ENCODE peak calls at places on chromosomes 13 and 19, in eight cellular contexts. L, Q, J, S, V, E, R and I are unnamed samples.

GRCh38 chr19:634975-635652 is 1.8 kb upstream of the POLRMT start:
- DNase-seq in L (no peak), S (no peak), J (no peak), E (no peak), R (no peak), Q (no peak), V (no peak), I (no peak)

GRCh38 chr13:98422046-98422445 is 154.9 kb downstream of the STK24 start:
- DNase-seq in R (no peak), L (no peak), J (no peak), V (no peak), Q (no peak), E (no peak), S (no peak), I (no peak)

GRCh38 chr13:20295956-20296355 is 63.8 kb upstream of the GJB6 start:
- DNase-seq in V (no peak), J (no peak), Q (no peak), E (no peak), L (no peak), S (no peak), R (no peak), I (no peak)

GRCh38 chr19:2503521-2504109 is 27.7 kb downstream of the GADD45B start:
- DNase-seq in Q (no peak), R (peak; percentile 84), S (peak; percentile 61), J (no peak), E (no peak), V (no peak), L (no peak), I (peak; percentile 68)

GRCh38 chr13:32905864-32906180 is 110.4 kb upstream of the KL start:
- DNase-seq in V (peak; percentile 42), Q (no peak), E (no peak), S (peak; percentile 62), R (no peak), J (no peak), L (peak; percentile 56), I (no peak)

GRCh38 chr13:18948664-18949488 is 232.7 kb downstream of the TUBA3C start:
- DNase-seq in V (no peak), E (no peak), J (no peak), R (no peak), L (no peak), S (no peak), Q (no peak), I (no peak)

GRCh38 chr13:75226092-75226491 is 255.9 kb downstream of the TBC1D4 start:
- DNase-seq in E (no peak), V (no peak), Q (peak; percentile 77), J (no peak), L (no peak), S (no peak), R (no peak), I (no peak)

GRCh38 chr13:43269037-43269476 is 245.7 kb downstream of the DNAJC15 start:
- DNase-seq in Q (peak; percentile 57), L (peak; percentile 33), R (peak; percentile 89), V (no peak), J (no peak), S (peak; percentile 97), E (peak; percentile 98), I (peak; percentile 89)

GRCh38 chr13:98658131-98658530 is 81.2 kb upstream of the STK24 start:
- DNase-seq in E (no peak), V (no peak), S (peak; percentile 14), J (no peak), R (no peak), Q (no peak), L (no peak), I (peak; percentile 37)

GRCh38 chr13:43085545-43085944 is 62.2 kb downstream of the DNAJC15 start:
- DNase-seq in R (peak; percentile 20), Q (no peak), V (no peak), L (no peak), E (no peak), S (peak; percentile 62), J (no peak), I (peak; percentile 41)

GRCh38 chr19:47766359-47766620 is 12.2 kb upstream of the SELENOW start:
- DNase-seq in J (no peak), V (no peak), R (no peak), Q (no peak), L (no peak), S (no peak), E (no peak), I (no peak)

GRCh38 chr19:47769534-47769933 is 9.0 kb upstream of the SELENOW start:
- DNase-seq in S (no peak), L (no peak), E (no peak), V (no peak), R (no peak), Q (no peak), J (no peak), I (no peak)

GRCh38 chr19:47767349-47767748 is 11.2 kb upstream of the SELENOW start:
- DNase-seq in R (no peak), Q (no peak), J (no peak), S (no peak), V (no peak), L (no peak), E (no peak), I (no peak)

GRCh38 chr19:47766670-47767069 is 11.8 kb upstream of the SELENOW start:
- DNase-seq in L (no peak), J (no peak), Q (no peak), V (no peak), E (no peak), R (no peak), S (no peak), I (no peak)

DNA sequence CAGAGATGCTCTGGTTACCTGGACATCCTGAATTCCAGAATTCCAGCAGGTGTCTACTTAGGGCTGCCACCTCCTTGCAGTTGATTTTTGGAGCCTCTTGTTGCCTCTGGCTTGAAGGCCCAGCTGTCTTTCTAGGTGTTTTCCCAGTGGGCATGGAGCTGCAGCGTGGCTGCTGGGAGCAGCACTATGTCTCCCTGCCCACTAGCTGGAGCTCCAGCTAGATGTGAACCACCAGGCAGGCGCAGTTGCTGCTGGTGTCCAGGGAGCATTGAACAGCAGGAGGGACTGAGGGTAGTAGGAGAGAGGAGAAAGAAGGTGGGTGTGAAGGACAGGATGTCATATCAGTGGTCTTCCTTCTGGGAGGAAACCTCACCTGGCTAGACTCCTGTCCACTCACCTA is 9.9 kb upstream of the SELENOW start:
- DNase-seq in L (no peak), J (no peak), E (no peak), S (no peak), R (no peak), V (no peak), Q (no peak), I (no peak)
- TF ChIP-seq CTCF in L (no peak), J (no peak), E (no peak), S (no peak), R (no peak), V (no peak), Q (no peak), I (peak; percentile 14)

DNA sequence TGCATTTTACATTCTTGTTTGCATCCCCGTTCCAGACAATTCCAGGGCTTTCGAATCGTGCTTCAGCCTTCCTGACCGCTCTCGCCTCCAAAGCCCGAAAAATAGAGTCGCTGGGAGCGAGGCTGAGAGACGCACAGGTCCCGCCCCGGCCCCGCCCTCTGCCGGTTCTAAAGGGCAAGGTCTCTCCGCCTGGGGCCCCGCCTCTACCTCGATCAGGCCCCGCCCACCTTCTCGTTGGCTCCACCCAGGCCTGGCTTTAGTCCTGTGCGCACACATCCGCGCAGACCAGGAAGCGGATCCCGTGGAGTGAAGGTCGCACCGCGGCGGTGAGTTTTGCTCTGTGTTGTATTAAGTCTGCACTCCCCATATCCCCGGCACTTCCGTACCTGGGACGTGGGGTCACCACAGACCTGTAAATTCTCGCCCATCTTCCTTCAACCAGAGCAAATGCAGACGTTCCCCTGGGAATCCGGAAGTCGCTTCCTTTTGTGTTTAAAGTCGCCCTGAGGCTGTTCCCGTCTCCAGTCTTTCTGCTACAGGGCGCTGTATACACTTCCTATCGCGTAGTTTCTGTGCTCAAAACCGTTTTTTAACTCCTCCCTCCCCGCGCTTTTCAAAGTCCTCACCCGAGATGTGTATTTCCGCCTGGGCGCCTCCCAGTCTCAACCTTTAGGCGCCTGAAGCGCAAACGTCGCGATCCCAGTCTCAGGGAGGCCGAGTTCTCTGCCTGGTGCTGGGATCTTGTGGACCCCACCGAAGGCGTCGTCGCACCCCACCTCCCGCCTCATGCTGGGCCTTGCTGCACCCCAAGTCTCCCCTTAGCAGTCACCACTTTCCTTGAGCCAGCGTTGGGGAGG is at the start of gene ZNF701:
- DNase-seq in S (peak; percentile 94), L (peak; percentile 96), Q (peak; percentile 95), E (peak; percentile 52), J (peak; percentile 98), V (peak; percentile 96), R (peak; percentile 89), I (peak; percentile 86)
- TF ChIP-seq CTCF in S (peak; percentile 27), L (peak; percentile 20), Q (no peak), E (no peak), J (peak; percentile 38), V (peak; percentile 44), R (no peak), I (peak; percentile 68)

GRCh38 chr19:18299654-18300053 is 18.2 kb upstream of the JUND start:
- DNase-seq in R (no peak), L (no peak), E (no peak), Q (no peak), V (no peak), J (no peak), S (no peak), I (no peak)

GRCh38 chr19:18298601-18299000 is 17.2 kb upstream of the JUND start:
- DNase-seq in E (no peak), Q (no peak), J (no peak), S (no peak), V (no peak), L (no peak), R (no peak), I (peak; percentile 30)

GRCh38 chr19:18304194-18304495 is 18.7 kb downstream of the LSM4 start:
- DNase-seq in R (no peak), L (no peak), S (no peak), Q (no peak), V (peak; percentile 20), E (no peak), J (no peak), I (no peak)

GRCh38 chr19:18301718-18302111 is 20.3 kb upstream of the JUND start:
- DNase-seq in E (no peak), J (no peak), S (no peak), V (no peak), Q (no peak), R (no peak), L (no peak), I (no peak)

DNA sequence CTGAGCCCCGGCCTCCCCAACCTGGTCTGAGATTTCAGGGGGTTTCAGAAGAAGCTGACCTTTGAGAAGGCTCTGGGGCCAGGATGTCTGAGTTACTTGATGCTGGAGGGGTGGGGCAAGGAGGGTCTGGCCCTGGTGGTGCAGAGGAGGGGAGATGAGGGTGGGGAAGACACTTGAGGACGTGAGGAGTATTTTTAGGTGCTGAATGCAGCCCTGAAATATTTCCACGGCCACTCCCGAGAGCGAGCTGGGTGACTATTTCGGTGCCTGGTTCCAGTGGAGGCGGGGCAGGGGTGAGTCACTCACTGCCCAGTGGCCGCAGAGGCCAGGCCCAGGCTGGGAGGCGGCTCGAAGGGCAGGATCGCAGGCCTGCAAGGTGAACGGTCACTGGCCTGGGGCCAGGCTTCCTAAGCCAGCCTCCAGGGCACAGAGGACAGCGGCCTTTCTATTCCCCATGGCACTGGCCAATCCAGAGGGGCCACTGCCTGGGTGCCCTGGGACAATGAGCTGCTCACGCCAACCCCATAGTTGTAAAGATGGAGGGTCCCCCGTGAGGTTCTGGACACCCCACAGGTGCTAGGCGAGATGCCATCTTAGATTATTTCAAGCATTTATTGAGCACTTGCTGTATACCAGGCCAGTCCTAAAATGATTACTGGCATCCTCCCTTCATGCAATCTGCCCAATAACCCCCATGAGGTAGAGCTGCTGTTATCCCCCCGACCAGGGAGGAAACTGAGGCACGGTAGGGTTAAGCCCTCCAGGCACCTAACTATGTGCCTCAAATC is 19.7 kb upstream of the JUND start:
- DNase-seq in V (no peak), L (peak; percentile 85), S (peak; percentile 65), R (peak; percentile 36), Q (peak; percentile 77), J (no peak), E (no peak), I (peak; percentile 81)
- TF ChIP-seq CTCF in V (no peak), L (no peak), S (no peak), R (no peak), Q (no peak), J (no peak), E (no peak), I (no peak)

GRCh38 chr19:13055213-13056051 is 47.2 kb downstream of the LYL1 start:
- DNase-seq in S (peak; percentile 98), E (peak; percentile 87), V (no peak), L (peak; percentile 84), J (peak; percentile 91), Q (peak; percentile 61), R (peak; percentile 69), I (peak; percentile 77)
- TF ChIP-seq CTCF in S (no peak), E (peak; percentile 8), V (peak; percentile 12), L (no peak), J (no peak), Q (no peak), R (no peak), I (peak; percentile 54)